ENCODE peak calls at places on chromosome 1, in eight cellular contexts. One of them, this sample, is unnamed.

GRCh38 chr1:240242601-240243144 is 151.0 kb downstream of the FMN2 start:
- DNase-seq in MM.1S: no peak
- DNase-seq in right lobe of liver: no peak
- DNase-seq in fibroblast of the aortic adventitia: peak; percentile 82
- DNase-seq in nephron progenitor cell: no peak
- DNase-seq in GM12865: no peak
- DNase-seq in bronchial epithelial cell: peak; percentile 47
- DNase-seq in neural progenitor cell: no peak
- DNase-seq in this sample: no peak

GRCh38 chr1:159936284-159936904 is 9.0 kb downstream of the IGSF9 start:
- DNase-seq in GM12865: peak; percentile 72
- DNase-seq in fibroblast of the aortic adventitia: peak; percentile 57
- DNase-seq in MM.1S: peak; percentile 74
- DNase-seq in bronchial epithelial cell: no peak
- DNase-seq in neural progenitor cell: peak; percentile 80
- DNase-seq in right lobe of liver: peak; percentile 86
- DNase-seq in nephron progenitor cell: peak; percentile 91
- DNase-seq in this sample: peak; percentile 93

GRCh38 chr1:246689409-246689997 is 34.7 kb upstream of the SCCPDH start:
- DNase-seq in fibroblast of the aortic adventitia: peak; percentile 80
- DNase-seq in right lobe of liver: peak; percentile 69
- DNase-seq in bronchial epithelial cell: peak; percentile 69
- DNase-seq in MM.1S: peak; percentile 84
- DNase-seq in neural progenitor cell: peak; percentile 82
- DNase-seq in nephron progenitor cell: peak; percentile 44
- DNase-seq in GM12865: peak; percentile 76
- DNase-seq in this sample: peak; percentile 50

GRCh38 chr1:32893198-32894018 is 7.1 kb downstream of the HPCA start:
- DNase-seq in nephron progenitor cell: peak; percentile 63
- DNase-seq in fibroblast of the aortic adventitia: no peak
- DNase-seq in bronchial epithelial cell: no peak
- DNase-seq in neural progenitor cell: peak; percentile 86
- DNase-seq in right lobe of liver: no peak
- DNase-seq in GM12865: no peak
- DNase-seq in MM.1S: no peak
- DNase-seq in this sample: no peak

GRCh38 chr1:154865442-154866256 is 4.4 kb downstream of the KCNN3 start:
- DNase-seq in GM12865: no peak
- DNase-seq in bronchial epithelial cell: no peak
- DNase-seq in MM.1S: no peak
- DNase-seq in nephron progenitor cell: no peak
- DNase-seq in right lobe of liver: no peak
- DNase-seq in neural progenitor cell: no peak
- DNase-seq in fibroblast of the aortic adventitia: no peak
- DNase-seq in this sample: no peak

GRCh38 chr1:37038079-37038702 is 3.9 kb upstream of the GRIK3 start:
- DNase-seq in fibroblast of the aortic adventitia: no peak
- DNase-seq in bronchial epithelial cell: peak; percentile 29
- DNase-seq in nephron progenitor cell: peak; percentile 75
- DNase-seq in neural progenitor cell: peak; percentile 86
- DNase-seq in MM.1S: no peak
- DNase-seq in right lobe of liver: no peak
- DNase-seq in GM12865: peak; percentile 2
- DNase-seq in this sample: peak; percentile 31

GRCh38 chr1:185318431-185319151 is 1.5 kb upstream of the IVNS1ABP start:
- DNase-seq in neural progenitor cell: no peak
- DNase-seq in MM.1S: no peak
- DNase-seq in fibroblast of the aortic adventitia: no peak
- DNase-seq in bronchial epithelial cell: no peak
- DNase-seq in nephron progenitor cell: no peak
- DNase-seq in GM12865: no peak
- DNase-seq in right lobe of liver: no peak
- DNase-seq in this sample: no peak

GRCh38 chr1:12126781-12127180 is 40.0 kb upstream of the TNFRSF1B start:
- DNase-seq in GM12865: no peak
- DNase-seq in nephron progenitor cell: no peak
- DNase-seq in right lobe of liver: no peak
- DNase-seq in neural progenitor cell: no peak
- DNase-seq in bronchial epithelial cell: no peak
- DNase-seq in MM.1S: no peak
- DNase-seq in fibroblast of the aortic adventitia: no peak
- DNase-seq in this sample: no peak

GRCh38 chr1:56921486-56921885 is 44.3 kb downstream of the C8B start:
- DNase-seq in neural progenitor cell: no peak
- DNase-seq in MM.1S: no peak
- DNase-seq in fibroblast of the aortic adventitia: peak; percentile 52
- DNase-seq in GM12865: no peak
- DNase-seq in nephron progenitor cell: no peak
- DNase-seq in bronchial epithelial cell: no peak
- DNase-seq in right lobe of liver: no peak
- DNase-seq in this sample: no peak

GRCh38 chr1:165376811-165377153 is 20.3 kb upstream of the LMX1A start:
- DNase-seq in MM.1S: no peak
- DNase-seq in GM12865: no peak
- DNase-seq in bronchial epithelial cell: no peak
- DNase-seq in neural progenitor cell: no peak
- DNase-seq in fibroblast of the aortic adventitia: no peak
- DNase-seq in nephron progenitor cell: no peak
- DNase-seq in right lobe of liver: no peak
- DNase-seq in this sample: no peak

GRCh38 chr1:93200714-93201113 is 20.2 kb downstream of the CCDC18 start:
- DNase-seq in right lobe of liver: no peak
- DNase-seq in fibroblast of the aortic adventitia: no peak
- DNase-seq in MM.1S: no peak
- DNase-seq in GM12865: no peak
- DNase-seq in nephron progenitor cell: no peak
- DNase-seq in neural progenitor cell: no peak
- DNase-seq in bronchial epithelial cell: no peak
- DNase-seq in this sample: no peak

GRCh38 chr1:76035053-76035452 is 39.5 kb upstream of the ST6GALNAC3 start:
- DNase-seq in bronchial epithelial cell: no peak
- DNase-seq in fibroblast of the aortic adventitia: no peak
- DNase-seq in neural progenitor cell: no peak
- DNase-seq in MM.1S: no peak
- DNase-seq in GM12865: no peak
- DNase-seq in right lobe of liver: no peak
- DNase-seq in nephron progenitor cell: no peak
- DNase-seq in this sample: no peak

GRCh38 chr1:217471403-217471802 is 159.5 kb downstream of the GPATCH2 start:
- DNase-seq in MM.1S: no peak
- DNase-seq in right lobe of liver: no peak
- DNase-seq in fibroblast of the aortic adventitia: no peak
- DNase-seq in GM12865: no peak
- DNase-seq in neural progenitor cell: no peak
- DNase-seq in nephron progenitor cell: no peak
- DNase-seq in bronchial epithelial cell: no peak
- DNase-seq in this sample: no peak

GRCh38 chr1:115949156-115949555 is 27.2 kb upstream of the SLC22A15 start:
- DNase-seq in GM12865: no peak
- DNase-seq in fibroblast of the aortic adventitia: peak; percentile 2
- DNase-seq in MM.1S: no peak
- DNase-seq in bronchial epithelial cell: peak; percentile 67
- DNase-seq in neural progenitor cell: no peak
- DNase-seq in right lobe of liver: no peak
- DNase-seq in nephron progenitor cell: no peak
- DNase-seq in this sample: no peak

GRCh38 chr1:111422546-111423391 is 4.8 kb downstream of the OVGP1 start:
- DNase-seq in GM12865: no peak
- DNase-seq in neural progenitor cell: no peak
- DNase-seq in fibroblast of the aortic adventitia: no peak
- DNase-seq in right lobe of liver: peak; percentile 97
- DNase-seq in MM.1S: no peak
- DNase-seq in nephron progenitor cell: no peak
- DNase-seq in bronchial epithelial cell: peak; percentile 68
- DNase-seq in this sample: no peak

GRCh38 chr1:151864411-151864810 is 10.9 kb upstream of the THEM5 start:
- DNase-seq in nephron progenitor cell: no peak
- DNase-seq in MM.1S: no peak
- DNase-seq in GM12865: no peak
- DNase-seq in neural progenitor cell: no peak
- DNase-seq in bronchial epithelial cell: no peak
- DNase-seq in right lobe of liver: no peak
- DNase-seq in fibroblast of the aortic adventitia: no peak
- DNase-seq in this sample: no peak

GRCh38 chr1:165887877-165888551 is 60.6 kb downstream of the UCK2 start:
- DNase-seq in fibroblast of the aortic adventitia: no peak
- DNase-seq in neural progenitor cell: no peak
- DNase-seq in bronchial epithelial cell: peak; percentile 73
- DNase-seq in nephron progenitor cell: no peak
- DNase-seq in MM.1S: no peak
- DNase-seq in right lobe of liver: peak; percentile 66
- DNase-seq in GM12865: no peak
- DNase-seq in this sample: no peak

GRCh38 chr1:24380508-24380907 is 33.1 kb downstream of the STPG1 start:
- DNase-seq in fibroblast of the aortic adventitia: no peak
- DNase-seq in bronchial epithelial cell: no peak
- DNase-seq in GM12865: no peak
- DNase-seq in right lobe of liver: peak; percentile 20
- DNase-seq in neural progenitor cell: no peak
- DNase-seq in MM.1S: no peak
- DNase-seq in nephron progenitor cell: no peak
- DNase-seq in this sample: no peak

GRCh38 chr1:52551476-52552235 is 1.2 kb downstream of the TUT4 start:
- DNase-seq in fibroblast of the aortic adventitia: peak; percentile 61
- DNase-seq in neural progenitor cell: peak; percentile 48
- DNase-seq in GM12865: peak; percentile 52
- DNase-seq in nephron progenitor cell: peak; percentile 23
- DNase-seq in right lobe of liver: no peak
- DNase-seq in bronchial epithelial cell: peak; percentile 56
- DNase-seq in MM.1S: peak; percentile 40
- DNase-seq in this sample: no peak

GRCh38 chr1:152047607-152047953 is 10.8 kb upstream of the S100A11 start:
- DNase-seq in right lobe of liver: no peak
- DNase-seq in nephron progenitor cell: peak; percentile 4
- DNase-seq in bronchial epithelial cell: peak; percentile 98
- DNase-seq in GM12865: no peak
- DNase-seq in MM.1S: no peak
- DNase-seq in neural progenitor cell: no peak
- DNase-seq in fibroblast of the aortic adventitia: peak; percentile 90
- DNase-seq in this sample: no peak

DNA sequence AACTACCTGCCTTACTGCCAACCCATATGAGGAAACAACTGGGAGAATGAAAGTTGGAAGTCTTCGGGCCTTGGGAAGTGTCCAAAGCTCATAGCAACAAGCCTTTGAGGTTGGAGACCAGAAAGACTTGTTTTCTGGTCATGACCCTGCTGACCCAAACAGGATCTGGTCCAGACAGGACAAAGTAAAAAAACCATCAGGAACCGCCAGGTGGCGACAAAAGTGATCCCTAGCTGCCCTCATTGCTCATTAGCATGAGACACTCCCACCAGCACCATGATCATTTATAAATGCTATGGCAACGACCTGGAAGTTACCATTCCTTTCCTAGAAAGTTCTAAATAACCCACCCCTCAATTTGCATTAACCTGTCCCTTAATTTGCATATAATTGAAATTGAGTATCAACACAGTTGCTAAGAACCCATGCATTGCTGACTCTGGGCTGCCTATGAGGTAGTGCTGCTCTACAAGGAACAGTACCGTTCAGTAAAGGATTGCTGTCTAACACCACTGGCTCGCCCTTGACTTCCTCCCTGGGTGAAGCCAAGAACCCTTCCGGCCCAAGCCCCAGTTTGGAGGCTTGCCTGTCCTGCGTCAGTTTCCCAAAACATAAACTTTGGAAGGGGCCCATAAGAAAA is 89.0 kb downstream of the URB2 start:
- DNase-seq in fibroblast of the aortic adventitia: peak; percentile 19
- DNase-seq in MM.1S: peak; percentile 71
- DNase-seq in nephron progenitor cell: peak; percentile 14
- DNase-seq in GM12865: peak; percentile 60
- DNase-seq in neural progenitor cell: peak; percentile 16
- DNase-seq in bronchial epithelial cell: peak; percentile 32
- DNase-seq in right lobe of liver: no peak
- DNase-seq in this sample: no peak
- TF ChIP-seq CTCF in fibroblast of the aortic adventitia: peak; percentile 47
- TF ChIP-seq CTCF in MM.1S: peak; percentile 87
- TF ChIP-seq CTCF in nephron progenitor cell: no peak
- TF ChIP-seq CTCF in GM12865: peak; percentile 64
- TF ChIP-seq CTCF in neural progenitor cell: peak; percentile 29
- TF ChIP-seq CTCF in bronchial epithelial cell: peak; percentile 60
- TF ChIP-seq CTCF in right lobe of liver: no peak
- TF ChIP-seq CTCF in this sample: no peak

GRCh38 chr1:204358145-204358544 is 1.6 kb downstream of the PLEKHA6 start:
- DNase-seq in MM.1S: no peak
- DNase-seq in GM12865: no peak
- DNase-seq in bronchial epithelial cell: no peak
- DNase-seq in neural progenitor cell: no peak
- DNase-seq in nephron progenitor cell: no peak
- DNase-seq in right lobe of liver: no peak
- DNase-seq in fibroblast of the aortic adventitia: no peak
- DNase-seq in this sample: no peak
- TF ChIP-seq CTCF in MM.1S: no peak
- TF ChIP-seq CTCF in GM12865: no peak
- TF ChIP-seq CTCF in bronchial epithelial cell: no peak
- TF ChIP-seq CTCF in neural progenitor cell: peak; percentile 8
- TF ChIP-seq CTCF in nephron progenitor cell: no peak
- TF ChIP-seq CTCF in right lobe of liver: no peak
- TF ChIP-seq CTCF in fibroblast of the aortic adventitia: no peak
- TF ChIP-seq CTCF in this sample: no peak

GRCh38 chr1:225343618-225344017 is 84.2 kb downstream of the LBR start:
- DNase-seq in MM.1S: peak; percentile 36
- DNase-seq in GM12865: peak; percentile 7
- DNase-seq in bronchial epithelial cell: peak; percentile 53
- DNase-seq in right lobe of liver: no peak
- DNase-seq in nephron progenitor cell: no peak
- DNase-seq in neural progenitor cell: no peak
- DNase-seq in fibroblast of the aortic adventitia: peak; percentile 4
- DNase-seq in this sample: no peak
- TF ChIP-seq CTCF in MM.1S: peak; percentile 33
- TF ChIP-seq CTCF in GM12865: peak; percentile 10
- TF ChIP-seq CTCF in bronchial epithelial cell: peak; percentile 13
- TF ChIP-seq CTCF in right lobe of liver: peak; percentile 34
- TF ChIP-seq CTCF in nephron progenitor cell: no peak
- TF ChIP-seq CTCF in neural progenitor cell: peak; percentile 21
- TF ChIP-seq CTCF in fibroblast of the aortic adventitia: peak; percentile 8
- TF ChIP-seq CTCF in this sample: no peak

DNA sequence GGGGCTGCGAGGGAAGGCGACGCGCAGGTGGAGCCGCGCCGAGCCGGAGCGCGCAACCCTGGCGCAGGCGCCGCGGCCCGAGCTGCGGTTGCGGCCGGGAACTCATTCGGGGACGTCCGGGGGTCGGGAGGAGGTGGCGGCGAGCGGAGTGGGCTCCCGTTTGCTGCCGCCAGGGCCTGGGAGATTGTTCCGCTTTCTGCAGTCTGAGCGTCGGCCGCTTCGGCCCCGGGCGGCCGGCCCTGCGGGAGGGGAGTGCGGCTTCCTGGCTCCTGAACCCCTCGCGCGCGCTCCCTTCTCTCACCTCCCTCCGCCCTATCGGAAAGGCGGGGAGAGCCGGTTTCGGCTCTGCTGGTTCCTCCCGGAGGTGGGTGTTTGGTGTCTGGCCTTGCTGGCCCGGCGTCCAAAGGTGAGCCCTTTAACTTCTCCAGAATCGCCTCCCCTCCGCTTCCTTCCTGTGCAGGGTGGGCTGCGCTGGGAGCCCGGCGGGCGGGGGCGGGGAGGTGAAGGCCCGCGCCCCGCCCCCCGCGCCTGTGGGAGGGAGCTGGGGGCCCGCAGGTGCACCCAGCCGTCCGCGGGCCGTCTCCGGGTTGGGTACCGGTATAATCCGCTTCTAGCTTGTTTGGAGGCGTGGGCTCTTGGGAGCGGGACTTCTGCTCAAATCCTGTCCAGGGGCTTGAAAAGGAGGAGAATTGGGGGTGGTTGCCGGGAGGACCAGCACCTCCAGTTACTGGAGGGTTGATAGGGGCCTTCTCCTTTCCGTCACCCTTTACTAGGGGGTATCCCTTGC is 683 bp downstream of the LRRC8D start:
- DNase-seq in nephron progenitor cell: peak; percentile 71
- DNase-seq in GM12865: peak; percentile 79
- DNase-seq in right lobe of liver: peak; percentile 67
- DNase-seq in fibroblast of the aortic adventitia: no peak
- DNase-seq in MM.1S: peak; percentile 79
- DNase-seq in neural progenitor cell: peak; percentile 89
- DNase-seq in bronchial epithelial cell: no peak
- DNase-seq in this sample: peak; percentile 58
- TF ChIP-seq CTCF in nephron progenitor cell: no peak
- TF ChIP-seq CTCF in GM12865: no peak
- TF ChIP-seq CTCF in right lobe of liver: no peak
- TF ChIP-seq CTCF in fibroblast of the aortic adventitia: peak; percentile 17
- TF ChIP-seq CTCF in MM.1S: no peak
- TF ChIP-seq CTCF in neural progenitor cell: peak; percentile 11
- TF ChIP-seq CTCF in bronchial epithelial cell: peak; percentile 1
- TF ChIP-seq CTCF in this sample: no peak